ENCODE peak calls at places on chromosomes 16 and 17, in ten cellular contexts. E, A, W, F, M, V, X, Z, J and K are unnamed samples.

GRCh38 chr17:50908860-50909764 is 43.0 kb upstream of the TOB1 start:
- DNase-seq in E (no peak), A (no peak), W (peak), F (no peak), M (peak), V (peak), X (no peak), Z (peak), J (no peak), K (no peak)

GRCh38 chr17:4488989-4489595 is 9.6 kb upstream of the SPNS2 start:
- DNase-seq in E (no peak), A (no peak), W (peak), F (no peak), M (no peak), V (no peak), X (no peak), Z (no peak), J (no peak), K (no peak)

GRCh38 chr16:89672177-89672941 is 14.1 kb upstream of the CDK10 start:
- DNase-seq in E (no peak), A (no peak), W (no peak), F (no peak), M (no peak), V (no peak), X (no peak), Z (no peak), J (no peak), K (no peak)

GRCh38 chr16:78122774-78123315 is 23.4 kb downstream of the WWOX start:
- DNase-seq in E (peak), A (peak), W (peak), F (peak), M (peak), V (no peak), X (peak), Z (peak), J (peak), K (peak)

GRCh38 chr16:57764341-57765159 is 29.0 kb downstream of the KATNB1 start:
- DNase-seq in E (no peak), A (peak), W (no peak), F (peak), M (peak), V (no peak), X (peak), Z (peak), J (no peak), K (peak)

GRCh38 chr16:27925612-27926011 is 137.9 kb downstream of the GSG1L start:
- DNase-seq in E (no peak), A (peak), W (no peak), F (no peak), M (no peak), V (no peak), X (no peak), Z (no peak), J (no peak), K (no peak)

GRCh38 chr17:41973457-41973856 is 6.9 kb downstream of the CNP start:
- DNase-seq in E (no peak), A (no peak), W (no peak), F (no peak), M (no peak), V (no peak), X (no peak), Z (no peak), J (no peak), K (no peak)

GRCh38 chr16:89026121-89026612 is 49.2 kb upstream of the CBFA2T3 start:
- DNase-seq in E (peak), A (no peak), W (no peak), F (peak), M (no peak), V (peak), X (no peak), Z (no peak), J (no peak), K (peak)

GRCh38 chr17:28738680-28739384 is 5.0 kb upstream of the TRAF4 start:
- DNase-seq in E (no peak), A (no peak), W (no peak), F (no peak), M (no peak), V (no peak), X (no peak), Z (no peak), J (no peak), K (peak)

GRCh38 chr17:77681820-77682219 is 276.7 kb upstream of the TNRC6C start:
- DNase-seq in E (no peak), A (peak), W (peak), F (no peak), M (no peak), V (no peak), X (peak), Z (peak), J (no peak), K (no peak)

GRCh38 chr17:8048236-8048635 is 9.4 kb downstream of the ALOX15B start:
- DNase-seq in E (no peak), A (no peak), W (no peak), F (no peak), M (no peak), V (no peak), X (no peak), Z (no peak), J (no peak), K (no peak)

GRCh38 chr17:56222255-56222654 is 69.0 kb downstream of the ANKFN1 start:
- DNase-seq in E (no peak), A (no peak), W (no peak), F (peak), M (no peak), V (no peak), X (no peak), Z (peak), J (no peak), K (no peak)

GRCh38 chr17:46811978-46812583 is 6.4 kb downstream of the WNT3 start:
- DNase-seq in E (no peak), A (no peak), W (no peak), F (no peak), M (no peak), V (no peak), X (no peak), Z (no peak), J (no peak), K (no peak)

GRCh38 chr16:1159973-1160772 is 7.3 kb downstream of the CACNA1H start:
- DNase-seq in E (no peak), A (no peak), W (peak), F (no peak), M (peak), V (no peak), X (no peak), Z (no peak), J (no peak), K (no peak)

GRCh38 chr17:82414548-82415281 is 3.4 kb upstream of the HEXD start:
- DNase-seq in E (peak), A (peak), W (peak), F (peak), M (peak), V (peak), X (peak), Z (peak), J (peak), K (peak)

GRCh38 chr16:75109732-75110243 is 6.8 kb downstream of the LDHD start:
- DNase-seq in E (peak), A (no peak), W (peak), F (no peak), M (peak), V (no peak), X (no peak), Z (peak), J (peak), K (no peak)

GRCh38 chr16:10741844-10742243 is 1.8 kb upstream of the NUBP1 start:
- DNase-seq in E (no peak), A (peak), W (no peak), F (no peak), M (no peak), V (no peak), X (no peak), Z (no peak), J (no peak), K (no peak)

GRCh38 chr17:4715071-4715749 is 4.8 kb downstream of the ARRB2 start:
- DNase-seq in E (peak), A (no peak), W (no peak), F (no peak), M (no peak), V (peak), X (no peak), Z (no peak), J (peak), K (no peak)

GRCh38 chr17:40452074-40452787 is 9.0 kb downstream of the IGFBP4 start:
- DNase-seq in E (no peak), A (peak), W (no peak), F (no peak), M (peak), V (no peak), X (peak), Z (no peak), J (no peak), K (no peak)

GRCh38 chr17:75476274-75476673 is 19.8 kb downstream of the TMEM94 start:
- DNase-seq in E (no peak), A (no peak), W (no peak), F (no peak), M (no peak), V (no peak), X (no peak), Z (no peak), J (no peak), K (no peak)

GRCh38 chr16:69397821-69398521 is 12.2 kb upstream of the TERF2 start:
- DNase-seq in E (no peak), A (peak), W (peak), F (peak), M (peak), V (no peak), X (peak), Z (peak), J (peak), K (peak)

GRCh38 chr16:65410801-65411200 is 288.9 kb upstream of the CDH11 start:
- DNase-seq in E (no peak), A (no peak), W (no peak), F (no peak), M (no peak), V (no peak), X (no peak), Z (no peak), J (no peak), K (no peak)

GRCh38 chr16:30853758-30854157 is 40.1 kb downstream of the BCL7C start:
- DNase-seq in E (no peak), A (no peak), W (no peak), F (no peak), M (no peak), V (no peak), X (no peak), Z (peak), J (no peak), K (no peak)

GRCh38 chr16:67240506-67240905 is 6.8 kb downstream of the FHOD1 start:
- DNase-seq in E (no peak), A (no peak), W (peak), F (no peak), M (no peak), V (no peak), X (no peak), Z (no peak), J (no peak), K (no peak)

GRCh38 chr16:64475627-64476351 is 646.1 kb downstream of the CDH11 start:
- DNase-seq in E (no peak), A (no peak), W (no peak), F (no peak), M (no peak), V (no peak), X (peak), Z (no peak), J (no peak), K (no peak)

GRCh38 chr16:13779676-13780075 is 140.3 kb upstream of the ERCC4 start:
- DNase-seq in E (no peak), A (peak), W (no peak), F (no peak), M (no peak), V (no peak), X (no peak), Z (peak), J (no peak), K (no peak)

GRCh38 chr16:79037429-79038373 is 562.8 kb downstream of the MAF start:
- DNase-seq in E (no peak), A (no peak), W (peak), F (no peak), M (no peak), V (no peak), X (no peak), Z (no peak), J (no peak), K (no peak)

GRCh38 chr17:42472709-42473521 is 14.2 kb downstream of the ATP6V0A1 start:
- DNase-seq in E (no peak), A (no peak), W (no peak), F (no peak), M (no peak), V (no peak), X (no peak), Z (no peak), J (no peak), K (no peak)